ENCODE peak calls at places on chromosomes 12 and 14, in ten cellular contexts. One of them, this sample, is unnamed.

GRCh38 chr12:3962661-3963483 is 89.7 kb upstream of the PARP11 start:
- DNase-seq in lung: no peak
- DNase-seq in tibial nerve: no peak
- DNase-seq in neuronal stem cell: no peak
- DNase-seq in heart right ventricle: peak; percentile 6
- DNase-seq in HCT116: no peak
- DNase-seq in lower lobe of right lung: peak; percentile 53
- DNase-seq in CD4-positive, CD25-positive, alpha-beta regulatory T cell: peak; percentile 81
- DNase-seq in transverse colon: no peak
- DNase-seq in DND-41: no peak
- DNase-seq in this sample: peak; percentile 7

GRCh38 chr14:54253195-54253947 is 143.4 kb upstream of the CDKN3 start:
- DNase-seq in lung: no peak
- DNase-seq in tibial nerve: no peak
- DNase-seq in neuronal stem cell: no peak
- DNase-seq in heart right ventricle: no peak
- DNase-seq in HCT116: peak; percentile 91
- DNase-seq in lower lobe of right lung: no peak
- DNase-seq in CD4-positive, CD25-positive, alpha-beta regulatory T cell: no peak
- DNase-seq in transverse colon: no peak
- DNase-seq in DND-41: no peak
- DNase-seq in this sample: no peak

GRCh38 chr12:60205500-60205899 is 609.7 kb downstream of the SLC16A7 start:
- DNase-seq in lung: no peak
- DNase-seq in tibial nerve: no peak
- DNase-seq in neuronal stem cell: no peak
- DNase-seq in heart right ventricle: no peak
- DNase-seq in HCT116: no peak
- DNase-seq in lower lobe of right lung: no peak
- DNase-seq in CD4-positive, CD25-positive, alpha-beta regulatory T cell: no peak
- DNase-seq in transverse colon: no peak
- DNase-seq in DND-41: no peak
- DNase-seq in this sample: no peak

GRCh38 chr14:101359221-101360044 is 201.9 kb upstream of the DIO3 start:
- DNase-seq in lung: peak; percentile 32
- DNase-seq in tibial nerve: peak; percentile 54
- DNase-seq in neuronal stem cell: no peak
- DNase-seq in heart right ventricle: no peak
- DNase-seq in HCT116: no peak
- DNase-seq in lower lobe of right lung: no peak
- DNase-seq in CD4-positive, CD25-positive, alpha-beta regulatory T cell: no peak
- DNase-seq in transverse colon: peak; percentile 47
- DNase-seq in DND-41: no peak
- DNase-seq in this sample: no peak

GRCh38 chr12:111588010-111588409 is 11.1 kb downstream of the ATXN2 start:
- DNase-seq in lung: no peak
- DNase-seq in tibial nerve: no peak
- DNase-seq in neuronal stem cell: no peak
- DNase-seq in heart right ventricle: no peak
- DNase-seq in HCT116: no peak
- DNase-seq in lower lobe of right lung: no peak
- DNase-seq in CD4-positive, CD25-positive, alpha-beta regulatory T cell: no peak
- DNase-seq in transverse colon: no peak
- DNase-seq in DND-41: no peak
- DNase-seq in this sample: no peak

GRCh38 chr12:3122841-3123678 is 45.9 kb downstream of the TSPAN9 start:
- DNase-seq in lung: peak; percentile 40
- DNase-seq in tibial nerve: no peak
- DNase-seq in neuronal stem cell: no peak
- DNase-seq in heart right ventricle: peak; percentile 86
- DNase-seq in HCT116: no peak
- DNase-seq in lower lobe of right lung: no peak
- DNase-seq in CD4-positive, CD25-positive, alpha-beta regulatory T cell: no peak
- DNase-seq in transverse colon: no peak
- DNase-seq in DND-41: no peak
- DNase-seq in this sample: no peak

GRCh38 chr12:4322789-4323188 is 1.8 kb downstream of the TIGAR start:
- DNase-seq in lung: no peak
- DNase-seq in tibial nerve: no peak
- DNase-seq in neuronal stem cell: no peak
- DNase-seq in heart right ventricle: no peak
- DNase-seq in HCT116: no peak
- DNase-seq in lower lobe of right lung: no peak
- DNase-seq in CD4-positive, CD25-positive, alpha-beta regulatory T cell: no peak
- DNase-seq in transverse colon: no peak
- DNase-seq in DND-41: no peak
- DNase-seq in this sample: no peak

GRCh38 chr12:77644915-77645605 is 185.6 kb upstream of the NAV3 start:
- DNase-seq in lung: no peak
- DNase-seq in tibial nerve: no peak
- DNase-seq in neuronal stem cell: no peak
- DNase-seq in heart right ventricle: no peak
- DNase-seq in HCT116: no peak
- DNase-seq in lower lobe of right lung: no peak
- DNase-seq in CD4-positive, CD25-positive, alpha-beta regulatory T cell: no peak
- DNase-seq in transverse colon: no peak
- DNase-seq in DND-41: no peak
- DNase-seq in this sample: no peak

GRCh38 chr14:26163761-26164160 is 434.1 kb downstream of the NOVA1 start:
- DNase-seq in lung: no peak
- DNase-seq in tibial nerve: no peak
- DNase-seq in neuronal stem cell: no peak
- DNase-seq in heart right ventricle: no peak
- DNase-seq in HCT116: no peak
- DNase-seq in lower lobe of right lung: no peak
- DNase-seq in CD4-positive, CD25-positive, alpha-beta regulatory T cell: no peak
- DNase-seq in transverse colon: no peak
- DNase-seq in DND-41: no peak
- DNase-seq in this sample: no peak

GRCh38 chr12:571795-572531 is 91.3 kb downstream of the NINJ2 start:
- DNase-seq in lung: no peak
- DNase-seq in tibial nerve: no peak
- DNase-seq in neuronal stem cell: no peak
- DNase-seq in heart right ventricle: peak; percentile 72
- DNase-seq in HCT116: peak; percentile 19
- DNase-seq in lower lobe of right lung: peak; percentile 41
- DNase-seq in CD4-positive, CD25-positive, alpha-beta regulatory T cell: no peak
- DNase-seq in transverse colon: no peak
- DNase-seq in DND-41: no peak
- DNase-seq in this sample: no peak

GRCh38 chr14:56632192-56632591 is 52.6 kb downstream of the TMEM260 start:
- DNase-seq in lung: no peak
- DNase-seq in tibial nerve: no peak
- DNase-seq in neuronal stem cell: no peak
- DNase-seq in heart right ventricle: peak; percentile 13
- DNase-seq in HCT116: no peak
- DNase-seq in lower lobe of right lung: no peak
- DNase-seq in CD4-positive, CD25-positive, alpha-beta regulatory T cell: no peak
- DNase-seq in transverse colon: no peak
- DNase-seq in DND-41: no peak
- DNase-seq in this sample: no peak

GRCh38 chr12:73677520-73678291 is 859.9 kb upstream of the ATXN7L3B start:
- DNase-seq in lung: no peak
- DNase-seq in tibial nerve: no peak
- DNase-seq in neuronal stem cell: no peak
- DNase-seq in heart right ventricle: no peak
- DNase-seq in HCT116: no peak
- DNase-seq in lower lobe of right lung: no peak
- DNase-seq in CD4-positive, CD25-positive, alpha-beta regulatory T cell: no peak
- DNase-seq in transverse colon: no peak
- DNase-seq in DND-41: no peak
- DNase-seq in this sample: no peak
- H3K4me1 ChIP-seq in lung: no peaks in the 10 kb centered on the region
- H3K4me1 ChIP-seq in tibial nerve: no peaks in the 10 kb centered on the region
- H3K4me1 ChIP-seq in neuronal stem cell: no peaks in the 10 kb centered on the region
- H3K4me1 ChIP-seq in heart right ventricle: no peaks in the 10 kb centered on the region
- H3K4me1 ChIP-seq in HCT116: no peaks in the 10 kb centered on the region
- H3K4me1 ChIP-seq in lower lobe of right lung: no peaks in the 10 kb centered on the region
- H3K4me1 ChIP-seq in CD4-positive, CD25-positive, alpha-beta regulatory T cell: no peaks in the 10 kb centered on the region
- H3K4me1 ChIP-seq in transverse colon: no peaks in the 10 kb centered on the region
- H3K4me1 ChIP-seq in DND-41: no peaks in the 10 kb centered on the region
- H3K4me1 ChIP-seq in this sample: no peaks in the 10 kb centered on the region

GRCh38 chr14:103474893-103475292 is 47.7 kb downstream of the CKB start:
- DNase-seq in lung: no peak
- DNase-seq in tibial nerve: no peak
- DNase-seq in neuronal stem cell: no peak
- DNase-seq in heart right ventricle: no peak
- DNase-seq in HCT116: no peak
- DNase-seq in lower lobe of right lung: no peak
- DNase-seq in CD4-positive, CD25-positive, alpha-beta regulatory T cell: no peak
- DNase-seq in transverse colon: no peak
- DNase-seq in DND-41: no peak
- DNase-seq in this sample: no peak

GRCh38 chr14:103476631-103477030 is 46.0 kb downstream of the CKB start:
- DNase-seq in lung: no peak
- DNase-seq in tibial nerve: no peak
- DNase-seq in neuronal stem cell: no peak
- DNase-seq in heart right ventricle: no peak
- DNase-seq in HCT116: no peak
- DNase-seq in lower lobe of right lung: no peak
- DNase-seq in CD4-positive, CD25-positive, alpha-beta regulatory T cell: no peak
- DNase-seq in transverse colon: no peak
- DNase-seq in DND-41: no peak
- DNase-seq in this sample: no peak

GRCh38 chr14:103476065-103476464 is 46.6 kb downstream of the CKB start:
- DNase-seq in lung: no peak
- DNase-seq in tibial nerve: no peak
- DNase-seq in neuronal stem cell: no peak
- DNase-seq in heart right ventricle: no peak
- DNase-seq in HCT116: no peak
- DNase-seq in lower lobe of right lung: no peak
- DNase-seq in CD4-positive, CD25-positive, alpha-beta regulatory T cell: no peak
- DNase-seq in transverse colon: no peak
- DNase-seq in DND-41: no peak
- DNase-seq in this sample: no peak

GRCh38 chr14:103472939-103473338 is 49.7 kb downstream of the CKB start:
- DNase-seq in lung: no peak
- DNase-seq in tibial nerve: no peak
- DNase-seq in neuronal stem cell: no peak
- DNase-seq in heart right ventricle: no peak
- DNase-seq in HCT116: no peak
- DNase-seq in lower lobe of right lung: no peak
- DNase-seq in CD4-positive, CD25-positive, alpha-beta regulatory T cell: no peak
- DNase-seq in transverse colon: no peak
- DNase-seq in DND-41: no peak
- DNase-seq in this sample: no peak
- H3K36me3 ChIP-seq in lung: peaks cover 29% of the 10 kb centered on the region
- H3K36me3 ChIP-seq in tibial nerve: peaks cover 85% of the 10 kb centered on the region
- H3K36me3 ChIP-seq in neuronal stem cell: peaks cover 88% of the 10 kb centered on the region
- H3K36me3 ChIP-seq in heart right ventricle: peaks cover 100% of the 10 kb centered on the region
- H3K36me3 ChIP-seq in HCT116: peaks cover 36% of the 10 kb centered on the region
- H3K36me3 ChIP-seq in lower lobe of right lung: peaks cover 99% of the 10 kb centered on the region
- H3K36me3 ChIP-seq in CD4-positive, CD25-positive, alpha-beta regulatory T cell: peaks cover 69% of the 10 kb centered on the region
- H3K36me3 ChIP-seq in transverse colon: peaks cover 63% of the 10 kb centered on the region
- H3K36me3 ChIP-seq in DND-41: peaks cover 73% of the 10 kb centered on the region
- H3K36me3 ChIP-seq in this sample: peaks cover 4% of the 10 kb centered on the region

GRCh38 chr12:65170245-65170881 is 980 bp downstream of the LEMD3 start:
- DNase-seq in lung: peak; percentile 69
- DNase-seq in tibial nerve: no peak
- DNase-seq in neuronal stem cell: peak; percentile 54
- DNase-seq in heart right ventricle: peak; percentile 64
- DNase-seq in HCT116: peak; percentile 28
- DNase-seq in lower lobe of right lung: peak; percentile 80
- DNase-seq in CD4-positive, CD25-positive, alpha-beta regulatory T cell: peak; percentile 53
- DNase-seq in transverse colon: peak; percentile 88
- DNase-seq in DND-41: peak; percentile 66
- DNase-seq in this sample: peak; percentile 88

GRCh38 chr12:65169311-65170244 is at the start of gene LEMD3:
- DNase-seq in lung: peak; percentile 95
- DNase-seq in tibial nerve: peak; percentile 86
- DNase-seq in neuronal stem cell: peak; percentile 69
- DNase-seq in heart right ventricle: peak; percentile 92
- DNase-seq in HCT116: peak; percentile 92
- DNase-seq in lower lobe of right lung: peak; percentile 98
- DNase-seq in CD4-positive, CD25-positive, alpha-beta regulatory T cell: peak; percentile 95
- DNase-seq in transverse colon: peak; percentile 97
- DNase-seq in DND-41: peak; percentile 89
- DNase-seq in this sample: peak; percentile 98

GRCh38 chr12:65171870-65172269 is 2.5 kb downstream of the LEMD3 start:
- DNase-seq in lung: no peak
- DNase-seq in tibial nerve: no peak
- DNase-seq in neuronal stem cell: no peak
- DNase-seq in heart right ventricle: no peak
- DNase-seq in HCT116: no peak
- DNase-seq in lower lobe of right lung: no peak
- DNase-seq in CD4-positive, CD25-positive, alpha-beta regulatory T cell: peak; percentile 37
- DNase-seq in transverse colon: no peak
- DNase-seq in DND-41: no peak
- DNase-seq in this sample: no peak

GRCh38 chr12:65168606-65169310 is 625 bp upstream of the LEMD3 start:
- DNase-seq in lung: no peak
- DNase-seq in tibial nerve: no peak
- DNase-seq in neuronal stem cell: peak; percentile 4
- DNase-seq in heart right ventricle: no peak
- DNase-seq in HCT116: no peak
- DNase-seq in lower lobe of right lung: no peak
- DNase-seq in CD4-positive, CD25-positive, alpha-beta regulatory T cell: peak; percentile 55
- DNase-seq in transverse colon: no peak
- DNase-seq in DND-41: no peak
- DNase-seq in this sample: no peak

DNA sequence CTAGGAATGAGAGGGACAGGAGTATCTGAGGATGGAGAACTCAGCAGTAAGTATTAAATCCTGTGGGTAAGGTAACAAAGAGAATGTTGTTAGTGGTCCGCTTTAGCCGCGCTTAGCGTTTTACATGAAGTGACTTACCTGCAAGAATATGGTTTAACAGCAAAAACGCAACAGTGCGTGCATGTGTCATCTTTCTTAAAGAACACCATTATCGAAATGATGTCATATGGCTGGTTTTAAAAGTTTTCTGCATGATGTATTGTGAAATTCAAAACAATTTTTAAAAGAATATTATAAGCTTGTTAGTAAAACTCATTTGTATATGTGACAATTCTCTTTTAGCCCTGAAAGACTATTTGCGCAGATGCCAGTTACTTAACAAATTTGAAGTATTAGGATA is 1.7 kb downstream of the LEMD3 start:
- DNase-seq in lung: no peak
- DNase-seq in tibial nerve: no peak
- DNase-seq in neuronal stem cell: no peak
- DNase-seq in heart right ventricle: no peak
- DNase-seq in HCT116: no peak
- DNase-seq in lower lobe of right lung: no peak
- DNase-seq in CD4-positive, CD25-positive, alpha-beta regulatory T cell: no peak
- DNase-seq in transverse colon: no peak
- DNase-seq in DND-41: no peak
- DNase-seq in this sample: no peak
- H3K4me1 ChIP-seq in lung: peaks cover 18% of the 10 kb centered on the region
- H3K4me1 ChIP-seq in tibial nerve: peaks cover 57% of the 10 kb centered on the region
- H3K4me1 ChIP-seq in neuronal stem cell: peaks cover 16% of the 10 kb centered on the region
- H3K4me1 ChIP-seq in heart right ventricle: peaks cover 3% of the 10 kb centered on the region
- H3K4me1 ChIP-seq in HCT116: peaks cover 15% of the 10 kb centered on the region
- H3K4me1 ChIP-seq in lower lobe of right lung: peaks cover 58% of the 10 kb centered on the region
- H3K4me1 ChIP-seq in CD4-positive, CD25-positive, alpha-beta regulatory T cell: peaks cover 73% of the 10 kb centered on the region
- H3K4me1 ChIP-seq in transverse colon: peaks cover 34% of the 10 kb centered on the region
- H3K4me1 ChIP-seq in DND-41: peaks cover 65% of the 10 kb centered on the region
- H3K4me1 ChIP-seq in this sample: peaks cover 43% of the 10 kb centered on the region

DNA sequence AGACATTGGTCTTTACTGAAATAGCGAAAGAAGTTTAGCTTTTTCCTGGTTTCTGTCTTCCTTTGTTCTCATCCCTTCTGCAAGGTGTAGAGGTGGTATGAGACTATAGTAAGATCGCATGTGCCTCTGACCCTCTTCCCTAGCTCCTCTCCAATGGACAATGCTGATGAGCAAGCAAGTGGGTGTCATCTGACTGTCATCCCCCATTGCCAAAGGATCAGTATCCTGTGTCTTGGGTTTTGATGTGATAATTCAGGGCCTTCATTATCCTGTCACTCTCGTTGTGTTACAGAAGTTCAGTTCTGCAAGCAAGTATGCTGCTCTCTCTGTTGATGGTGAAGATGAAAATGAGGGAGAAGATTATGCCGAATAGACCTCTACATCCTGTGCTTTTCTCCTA is 10.0 kb upstream of the TNS2 start:
- DNase-seq in lung: no peak
- DNase-seq in tibial nerve: no peak
- DNase-seq in neuronal stem cell: no peak
- DNase-seq in heart right ventricle: no peak
- DNase-seq in HCT116: no peak
- DNase-seq in lower lobe of right lung: no peak
- DNase-seq in CD4-positive, CD25-positive, alpha-beta regulatory T cell: no peak
- DNase-seq in transverse colon: no peak
- DNase-seq in DND-41: no peak
- DNase-seq in this sample: no peak
- H3K36me3 ChIP-seq in lung: peaks cover 23% of the 10 kb centered on the region
- H3K36me3 ChIP-seq in tibial nerve: peaks cover 52% of the 10 kb centered on the region
- H3K36me3 ChIP-seq in neuronal stem cell: peaks cover 69% of the 10 kb centered on the region
- H3K36me3 ChIP-seq in heart right ventricle: peaks cover 77% of the 10 kb centered on the region
- H3K36me3 ChIP-seq in HCT116: peaks cover 44% of the 10 kb centered on the region
- H3K36me3 ChIP-seq in lower lobe of right lung: peaks cover 66% of the 10 kb centered on the region
- H3K36me3 ChIP-seq in CD4-positive, CD25-positive, alpha-beta regulatory T cell: peaks cover 52% of the 10 kb centered on the region
- H3K36me3 ChIP-seq in transverse colon: peaks cover 45% of the 10 kb centered on the region
- H3K36me3 ChIP-seq in DND-41: peaks cover 54% of the 10 kb centered on the region
- H3K36me3 ChIP-seq in this sample: peaks cover 17% of the 10 kb centered on the region